ENCODE peak calls at places on chromosomes 3 and 15, in eight cellular contexts. Y is dorsolateral prefrontal cortex; F is A172; H is NCI-H82; L is EL; T is neural crest cell; P is stimulated activated CD4-positive, alpha-beta T cell treated with anti-CD3 and anti-CD28 coated beads, Interleukin-1b, Interleukin-23, amount 100 ng/mL, for 1 hour; C is endothelial cell. K is an unnamed sample.

GRCh38 chr15:44087578-44088190 is 107.4 kb downstream of the FRMD5 start:
- DNase-seq in Y (no peak), F (peak), H (no peak), L (peak), T (no peak), P (no peak), C (no peak), K (no peak)

GRCh38 chr3:117820900-117821299 is 1111.3 kb downstream of the TUSC7 start:
- DNase-seq in Y (no peak), F (no peak), H (no peak), L (peak), T (no peak), P (no peak), C (no peak), K (no peak)

GRCh38 chr3:15271785-15272381 is 60.5 kb downstream of the SH3BP5 start:
- DNase-seq in Y (no peak), F (peak), H (no peak), L (no peak), T (no peak), P (peak), C (no peak), K (no peak)

GRCh38 chr3:82157952-82158351 is 396.5 kb upstream of the GBE1 start:
- DNase-seq in Y (no peak), F (peak), H (no peak), L (peak), T (no peak), P (no peak), C (no peak), K (no peak)

GRCh38 chr15:64877435-64877834 is 34.3 kb upstream of the ANKDD1A start:
- DNase-seq in Y (peak), F (peak), H (no peak), L (peak), T (no peak), P (no peak), C (no peak), K (no peak)

GRCh38 chr3:90024986-90025385 is 917.6 kb downstream of the EPHA3 start:
- DNase-seq in Y (no peak), F (no peak), H (no peak), L (no peak), T (no peak), P (no peak), C (no peak), K (no peak)

GRCh38 chr15:95469601-95470000 is 860.9 kb upstream of the NR2F2 start:
- DNase-seq in Y (no peak), F (no peak), H (peak), L (no peak), T (no peak), P (no peak), C (no peak), K (no peak)

GRCh38 chr3:57727096-57727495 is 29.0 kb upstream of the SLMAP start:
- DNase-seq in Y (no peak), F (no peak), H (no peak), L (peak), T (no peak), P (no peak), C (no peak), K (no peak)

GRCh38 chr15:76565366-76565765 is 228.8 kb downstream of the ISL2 start:
- DNase-seq in Y (no peak), F (no peak), H (no peak), L (peak), T (no peak), P (no peak), C (no peak), K (no peak)

GRCh38 chr15:40932146-40932545 is 3.0 kb downstream of the DLL4 start:
- DNase-seq in Y (no peak), F (no peak), H (peak), L (no peak), T (no peak), P (no peak), C (no peak), K (no peak)

GRCh38 chr3:129553171-129553570 is 10.2 kb downstream of the H1-8 start:
- DNase-seq in Y (no peak), F (no peak), H (no peak), L (no peak), T (no peak), P (no peak), C (no peak), K (no peak)

GRCh38 chr3:105367063-105367405 is 325 bp downstream of the ALCAM start:
- DNase-seq in Y (peak), F (peak), H (peak), L (peak), T (peak), P (no peak), C (peak), K (no peak)

K was measured in NT2/D1.